ENCODE peak calls at places on chromosome 1, in seven cellular contexts. F is T-helper 17 cell, B is NCI-H510A treated with DMSO at 0.1 percent for 48 hours, Y is NCI-H82, N is IMR-90, W is NCI-H1105 treated with DMSO at 0.1 percent for 48 hours, L is MM.1S. M is an unnamed sample.
A peak's percentile ranks its signal among the peaks of the same experiment; 100 is the strongest.

GRCh38 chr1:235169986-235170385 is 8.9 kb upstream of the RBM34 start:
- DNase-seq in F (no peak), B (no peak), Y (no peak), N (no peak), W (no peak), L (no peak), M (no peak)

GRCh38 chr1:85102479-85102878 is 54.2 kb upstream of the MCOLN3 start:
- DNase-seq in F (no peak), B (no peak), Y (no peak), N (no peak), W (no peak), L (no peak), M (no peak)

GRCh38 chr1:42439940-42440339 is 15.9 kb downstream of the ZMYND12 start:
- DNase-seq in F (no peak), B (no peak), Y (no peak), N (peak; percentile 82), W (no peak), L (no peak), M (peak; percentile 49)

GRCh38 chr1:156060937-156061636 is at the start of gene RAB25:
- DNase-seq in F (no peak), B (peak; percentile 96), Y (no peak), N (no peak), W (peak; percentile 43), L (no peak), M (no peak)

GRCh38 chr1:175839678-175840669 is 96.6 kb upstream of the TNR start:
- DNase-seq in F (no peak), B (peak; percentile 86), Y (peak; percentile 89), N (no peak), W (no peak), L (no peak), M (no peak)

GRCh38 chr1:21149430-21149861 is 27.3 kb downstream of the EIF4G3 start:
- DNase-seq in F (no peak), B (no peak), Y (no peak), N (peak; percentile 56), W (no peak), L (no peak), M (no peak)

GRCh38 chr1:221776495-221777413 is 34.9 kb upstream of the DUSP10 start:
- DNase-seq in F (no peak), B (no peak), Y (no peak), N (no peak), W (no peak), L (peak; percentile 54), M (no peak)

GRCh38 chr1:227234998-227235405 is 83.3 kb downstream of the CDC42BPA start:
- DNase-seq in F (no peak), B (no peak), Y (peak; percentile 91), N (peak; percentile 73), W (peak; percentile 17), L (peak; percentile 75), M (peak; percentile 46)

GRCh38 chr1:239306426-239306825 is 79.9 kb upstream of the CHRM3 start:
- DNase-seq in F (no peak), B (peak; percentile 3), Y (no peak), N (no peak), W (peak; percentile 10), L (no peak), M (no peak)

GRCh38 chr1:65681101-65681500 is 111.6 kb upstream of the PDE4B start:
- DNase-seq in F (no peak), B (no peak), Y (no peak), N (peak; percentile 70), W (no peak), L (no peak), M (peak; percentile 10)

GRCh38 chr1:243748706-243749283 is 101.2 kb downstream of the AKT3 start:
- DNase-seq in F (no peak), B (peak; percentile 65), Y (peak; percentile 93), N (peak; percentile 88), W (peak; percentile 74), L (peak; percentile 85), M (no peak)

GRCh38 chr1:161287482-161288054 is 22.2 kb downstream of the MPZ start:
- DNase-seq in F (no peak), B (no peak), Y (no peak), N (no peak), W (no peak), L (no peak), M (no peak)

GRCh38 chr1:177969109-177969508 is 749 bp downstream of the SEC16B start:
- DNase-seq in F (no peak), B (no peak), Y (no peak), N (no peak), W (no peak), L (no peak), M (no peak)

GRCh38 chr1:13828454-13829151 is 128.6 kb downstream of the PRDM2 start:
- DNase-seq in F (no peak), B (peak; percentile 79), Y (peak; percentile 57), N (no peak), W (peak; percentile 3), L (peak; percentile 81), M (peak; percentile 36)

GRCh38 chr1:231242516-231243198 is 1.6 kb downstream of the GNPAT start:
- DNase-seq in F (no peak), B (no peak), Y (no peak), N (peak; percentile 34), W (no peak), L (no peak), M (no peak)

GRCh38 chr1:41353744-41354143 is 7.5 kb upstream of the FOXO6 start:
- DNase-seq in F (no peak), B (peak; percentile 41), Y (no peak), N (no peak), W (no peak), L (peak; percentile 63), M (no peak)

GRCh38 chr1:35442737-35443136 is 114.5 kb downstream of the KIAA0319L start:
- DNase-seq in F (no peak), B (no peak), Y (no peak), N (peak; percentile 12), W (no peak), L (no peak), M (no peak)

GRCh38 chr1:223843934-223844333 is 1.8 kb downstream of the TP53BP2 start:
- DNase-seq in F (no peak), B (no peak), Y (no peak), N (no peak), W (no peak), L (no peak), M (no peak)

GRCh38 chr1:232011961-232012360 is 385.4 kb downstream of the DISC1 start:
- DNase-seq in F (no peak), B (no peak), Y (no peak), N (peak; percentile 80), W (no peak), L (no peak), M (no peak)

GRCh38 chr1:228376262-228376628 is 30.4 kb downstream of the TRIM11 start:
- DNase-seq in F (no peak), B (no peak), Y (no peak), N (no peak), W (no peak), L (no peak), M (no peak)

GRCh38 chr1:31007462-31007991 is 58.0 kb downstream of the PUM1 start:
- DNase-seq in F (no peak), B (no peak), Y (no peak), N (peak; percentile 90), W (no peak), L (no peak), M (peak; percentile 15)

GRCh38 chr1:221801773-221802516 is 60.1 kb upstream of the DUSP10 start:
- DNase-seq in F (no peak), B (no peak), Y (no peak), N (peak; percentile 89), W (no peak), L (no peak), M (peak; percentile 37)

GRCh38 chr1:241957692-241958494 is at the start of gene BECN2:
- DNase-seq in F (no peak), B (peak; percentile 29), Y (peak; percentile 52), N (no peak), W (no peak), L (no peak), M (no peak)

GRCh38 chr1:206143537-206144155 is 26.5 kb upstream of the AVPR1B start:
- DNase-seq in F (no peak), B (peak; percentile 35), Y (peak; percentile 80), N (no peak), W (no peak), L (peak; percentile 0), M (no peak)

M was measured in MG63.